ENCODE peak calls at places on chromosomes 3 and 15, in four cellular contexts. G, F, K and A are unnamed samples.

GRCh38 chr3:55272031-55272645 is 215.0 kb downstream of the WNT5A start:
- DNase-seq in G (no peak), F (no peak), K (no peak), A (peak)

GRCh38 chr3:108114423-108115065 is 23.7 kb upstream of the CD47 start:
- DNase-seq in G (no peak), F (no peak), K (no peak), A (no peak)

GRCh38 chr3:72818092-72818721 is 30.0 kb downstream of the SHQ1 start:
- DNase-seq in G (no peak), F (no peak), K (no peak), A (peak)

GRCh38 chr15:63334821-63335220 is 46.8 kb downstream of the CA12 start:
- DNase-seq in G (no peak), F (no peak), K (no peak), A (no peak)

GRCh38 chr3:149542375-149543312 is 68.1 kb downstream of the TM4SF4 start:
- DNase-seq in G (no peak), F (no peak), K (no peak), A (no peak)

GRCh38 chr15:101329309-101329863 is 34.3 kb upstream of the SNRPA1 start:
- DNase-seq in G (no peak), F (no peak), K (no peak), A (no peak)

GRCh38 chr3:98784666-98785600 is 21.8 kb downstream of the ST3GAL6 start:
- DNase-seq in G (no peak), F (no peak), K (no peak), A (peak)

GRCh38 chr3:24199775-24200247 is 254.7 kb downstream of the NR1D2 start:
- DNase-seq in G (no peak), F (no peak), K (no peak), A (peak)

GRCh38 chr3:20145874-20146273 is 40.1 kb downstream of the SGO1 start:
- DNase-seq in G (no peak), F (no peak), K (no peak), A (no peak)

GRCh38 chr3:55491296-55491816 is 4.2 kb upstream of the WNT5A start:
- DNase-seq in G (no peak), F (no peak), K (peak), A (peak)

GRCh38 chr3:10551821-10552630 is 46.6 kb upstream of the ATP2B2 start:
- DNase-seq in G (peak), F (no peak), K (no peak), A (peak)

GRCh38 chr3:150194957-150195356 is 213.1 kb upstream of the TSC22D2 start:
- DNase-seq in G (no peak), F (no peak), K (no peak), A (no peak)

GRCh38 chr3:148991219-148992026 is at the start of gene GYG1:
- DNase-seq in G (peak), F (peak), K (peak), A (peak)

GRCh38 chr3:72185549-72186484 is 400.9 kb upstream of the PROK2 start:
- DNase-seq in G (no peak), F (no peak), K (no peak), A (peak)

GRCh38 chr3:38264779-38265178 is 833 bp upstream of the SLC22A13 start:
- DNase-seq in G (no peak), F (no peak), K (no peak), A (no peak)

GRCh38 chr3:42036483-42036823 is 54.7 kb upstream of the TRAK1 start:
- DNase-seq in G (no peak), F (no peak), K (no peak), A (peak)

GRCh38 chr15:38564557-38565286 is at the start of gene RASGRP1:
- DNase-seq in G (peak), F (no peak), K (peak), A (peak)

GRCh38 chr3:38114052-38114874 is 22.7 kb downstream of the ACAA1 start:
- DNase-seq in G (no peak), F (no peak), K (peak), A (no peak)

GRCh38 chr3:188152660-188153497 is 1.1 kb upstream of the LPP start:
- DNase-seq in G (no peak), F (no peak), K (peak), A (peak)

GRCh38 chr3:111864821-111865656 is 6.0 kb downstream of the PHLDB2 start:
- DNase-seq in G (no peak), F (no peak), K (no peak), A (peak)

GRCh38 chr3:14415501-14415900 is 13.1 kb downstream of the SLC6A6 start:
- DNase-seq in G (no peak), F (no peak), K (no peak), A (peak)

GRCh38 chr15:24752354-24752753 is 76.8 kb downstream of the NPAP1 start:
- DNase-seq in G (no peak), F (no peak), K (no peak), A (no peak)

GRCh38 chr3:125067225-125067624 is 11.4 kb upstream of the HEG1 start:
- DNase-seq in G (no peak), F (no peak), K (no peak), A (no peak)

GRCh38 chr3:194112120-194113106 is 23.5 kb upstream of the HES1 start:
- DNase-seq in G (no peak), F (no peak), K (peak), A (no peak)

GRCh38 chr3:30469125-30469524 is 137.3 kb upstream of the TGFBR2 start:
- DNase-seq in G (no peak), F (no peak), K (no peak), A (no peak)

GRCh38 chr15:90451215-90451850 is 63.3 kb downstream of the IQGAP1 start:
- DNase-seq in G (no peak), F (peak), K (no peak), A (peak)

GRCh38 chr3:108430540-108430939 is 79.9 kb downstream of the MYH15 start:
- DNase-seq in G (no peak), F (no peak), K (no peak), A (no peak)

GRCh38 chr3:61250784-61251173 is 473 bp downstream of the FHIT start:
- DNase-seq in G (no peak), F (no peak), K (peak), A (peak)

GRCh38 chr15:89898628-89899302 is 5.0 kb upstream of the AP3S2 start:
- DNase-seq in G (peak), F (no peak), K (no peak), A (peak)